ENCODE peak calls at places on chromosomes 5 and 9, in five cellular contexts. One of them, this sample, is unnamed.

GRCh38 chr9:32523910-32524309 is 2.1 kb downstream of the RIGI start:
- DNase-seq in HepG2: peak
- DNase-seq in SK-N-SH: no peak
- DNase-seq in GM12878: no peak
- DNase-seq in HCT116: no peak
- DNase-seq in this sample: no peak

GRCh38 chr9:129436751-129437625 is 183.9 kb downstream of the C9orf50 start:
- DNase-seq in HCT116: no peak
- DNase-seq in HepG2: no peak
- DNase-seq in SK-N-SH: peak
- DNase-seq in GM12878: no peak
- DNase-seq in this sample: peak

GRCh38 chr9:98826716-98827115 is 19.2 kb downstream of the GALNT12 start:
- DNase-seq in HCT116: no peak
- DNase-seq in SK-N-SH: no peak
- DNase-seq in GM12878: no peak
- DNase-seq in HepG2: no peak
- DNase-seq in this sample: no peak

GRCh38 chr5:189486-189885 is 1.8 kb upstream of the LRRC14B start:
- DNase-seq in HCT116: no peak
- DNase-seq in SK-N-SH: no peak
- DNase-seq in GM12878: no peak
- DNase-seq in HepG2: no peak
- DNase-seq in this sample: no peak

GRCh38 chr5:56358703-56359428 is 125.7 kb upstream of the ANKRD55 start:
- DNase-seq in SK-N-SH: no peak
- DNase-seq in HepG2: peak
- DNase-seq in GM12878: no peak
- DNase-seq in HCT116: peak
- DNase-seq in this sample: no peak

GRCh38 chr9:127904518-127904887 is 5.1 kb upstream of the ST6GALNAC6 start:
- DNase-seq in GM12878: no peak
- DNase-seq in HepG2: peak
- DNase-seq in HCT116: no peak
- DNase-seq in SK-N-SH: peak
- DNase-seq in this sample: no peak

GRCh38 chr9:127163409-127163808 is 41.0 kb upstream of the ANGPTL2 start:
- DNase-seq in SK-N-SH: no peak
- DNase-seq in GM12878: peak
- DNase-seq in HepG2: peak
- DNase-seq in HCT116: no peak
- DNase-seq in this sample: no peak

GRCh38 chr9:83027153-83027867 is 35.6 kb downstream of the RASEF start:
- DNase-seq in HepG2: peak
- DNase-seq in GM12878: no peak
- DNase-seq in SK-N-SH: no peak
- DNase-seq in HCT116: peak
- DNase-seq in this sample: no peak

GRCh38 chr9:95171596-95171995 is 145.9 kb downstream of the FANCC start:
- DNase-seq in GM12878: no peak
- DNase-seq in SK-N-SH: no peak
- DNase-seq in HepG2: no peak
- DNase-seq in HCT116: no peak
- DNase-seq in this sample: no peak

GRCh38 chr9:36191290-36191645 is 547 bp downstream of the CLTA start:
- DNase-seq in GM12878: no peak
- DNase-seq in HepG2: no peak
- DNase-seq in SK-N-SH: no peak
- DNase-seq in HCT116: no peak
- DNase-seq in this sample: peak

DNA sequence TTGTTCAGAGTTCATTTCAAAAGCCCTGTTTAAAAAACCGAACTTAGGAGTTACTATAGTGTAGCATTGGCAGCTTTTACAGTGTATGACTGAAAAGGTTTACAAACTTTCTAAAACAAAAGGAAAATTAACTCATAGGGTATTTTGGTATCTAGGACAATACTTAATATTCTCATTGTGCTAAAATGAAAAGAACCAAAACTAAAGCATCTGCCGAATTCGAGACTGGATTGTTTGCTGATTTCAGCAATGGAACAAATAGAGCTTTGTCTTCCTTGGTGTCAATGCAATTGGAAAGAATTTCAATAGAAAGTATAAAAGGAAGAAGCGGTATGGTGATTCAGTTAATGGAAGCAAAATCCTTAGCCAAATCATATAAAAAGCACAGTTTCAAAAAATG is 254.1 kb downstream of the SLF1 start:
- DNase-seq in HCT116: no peak
- DNase-seq in GM12878: no peak
- DNase-seq in SK-N-SH: no peak
- DNase-seq in HepG2: no peak
- DNase-seq in this sample: no peak
- TF ChIP-seq ZBTB33 in HCT116: no peak
- TF ChIP-seq ZBTB33 in GM12878: no peak
- TF ChIP-seq ZBTB33 in SK-N-SH: no peak
- TF ChIP-seq ZBTB33 in HepG2: no peak
- TF ChIP-seq ZBTB33 in this sample: no peak

GRCh38 chr5:134245692-134246091 is 19.8 kb upstream of the PPP2CA start:
- DNase-seq in SK-N-SH: no peak
- DNase-seq in HepG2: no peak
- DNase-seq in GM12878: no peak
- DNase-seq in HCT116: no peak
- DNase-seq in this sample: no peak

GRCh38 chr5:134246771-134247329 is 21.0 kb upstream of the PPP2CA start:
- DNase-seq in HepG2: peak
- DNase-seq in GM12878: no peak
- DNase-seq in SK-N-SH: no peak
- DNase-seq in HCT116: no peak
- DNase-seq in this sample: no peak

GRCh38 chr5:134247825-134248224 is 22.0 kb upstream of the PPP2CA start:
- DNase-seq in GM12878: no peak
- DNase-seq in SK-N-SH: no peak
- DNase-seq in HepG2: no peak
- DNase-seq in HCT116: no peak
- DNase-seq in this sample: no peak

GRCh38 chr5:134248271-134248670 is 22.4 kb upstream of the PPP2CA start:
- DNase-seq in SK-N-SH: no peak
- DNase-seq in HCT116: no peak
- DNase-seq in GM12878: no peak
- DNase-seq in HepG2: no peak
- DNase-seq in this sample: no peak

DNA sequence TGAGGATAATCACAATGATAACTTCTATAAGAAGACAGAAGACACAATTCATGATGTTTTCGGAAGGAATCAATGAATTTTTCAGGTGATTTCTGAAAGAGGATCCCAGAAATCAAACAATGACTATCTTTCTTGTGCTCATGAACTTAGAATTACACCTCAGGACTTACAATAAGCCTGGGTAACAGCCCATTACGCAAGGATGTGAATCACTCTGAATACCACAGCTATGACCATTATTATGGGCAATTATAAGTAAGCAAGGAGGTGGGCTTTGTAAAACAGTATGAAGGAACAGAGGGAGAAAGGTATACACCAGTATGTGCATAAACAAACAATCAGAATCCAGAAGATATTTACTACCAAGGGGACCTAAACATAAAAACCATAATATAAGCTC is 21.5 kb upstream of the PPP2CA start:
- DNase-seq in GM12878: no peak
- DNase-seq in HepG2: peak
- DNase-seq in SK-N-SH: no peak
- DNase-seq in HCT116: peak
- DNase-seq in this sample: no peak
- TF ChIP-seq ZBTB33 in GM12878: no peak
- TF ChIP-seq ZBTB33 in HepG2: no peak
- TF ChIP-seq ZBTB33 in SK-N-SH: no peak
- TF ChIP-seq ZBTB33 in HCT116: no peak
- TF ChIP-seq ZBTB33 in this sample: no peak

GRCh38 chr5:139649082-139649991 is 1.2 kb downstream of the CXXC5 start:
- DNase-seq in HepG2: no peak
- DNase-seq in GM12878: no peak
- DNase-seq in HCT116: no peak
- DNase-seq in SK-N-SH: peak
- DNase-seq in this sample: peak
- TF ChIP-seq ZBTB33 in HepG2: no peak
- TF ChIP-seq ZBTB33 in GM12878: no peak
- TF ChIP-seq ZBTB33 in HCT116: no peak
- TF ChIP-seq ZBTB33 in SK-N-SH: no peak
- TF ChIP-seq ZBTB33 in this sample: no peak

GRCh38 chr5:77360381-77360780 is 131.7 kb downstream of the WDR41 start:
- DNase-seq in HCT116: no peak
- DNase-seq in HepG2: no peak
- DNase-seq in SK-N-SH: no peak
- DNase-seq in GM12878: no peak
- DNase-seq in this sample: no peak
- TF ChIP-seq ZBTB33 in HCT116: no peak
- TF ChIP-seq ZBTB33 in HepG2: no peak
- TF ChIP-seq ZBTB33 in SK-N-SH: no peak
- TF ChIP-seq ZBTB33 in GM12878: no peak
- TF ChIP-seq ZBTB33 in this sample: no peak